ENCODE peak calls at places on chromosomes 2 and 18, in six cellular contexts. I, Q, F, H, E and N are unnamed samples. For H3K9me3, the result is how much of the 10 kb centered on the place peaks cover.

GRCh38 chr2:233013027-233013461 is at the start of gene NGEF:
- DNase-seq in I (no peak), Q (no peak), F (no peak), H (no peak), E (no peak), N (no peak)

GRCh38 chr2:20676353-20677215 is 9.6 kb downstream of the GDF7 start:
- DNase-seq in I (no peak), Q (no peak), F (no peak), H (no peak), E (no peak), N (no peak)

GRCh38 chr2:52429740-52430139 is 1337.9 kb upstream of the CHAC2 start:
- DNase-seq in I (no peak), Q (no peak), F (no peak), H (no peak), E (no peak), N (no peak)

GRCh38 chr2:7348761-7349160 is 431.5 kb downstream of the RNF144A start:
- DNase-seq in I (no peak), Q (no peak), F (no peak), H (no peak), E (no peak), N (no peak)

GRCh38 chr2:201363857-201364560 is 6.9 kb upstream of the FLACC1 start:
- DNase-seq in I (no peak), Q (no peak), F (peak), H (peak), E (no peak), N (no peak)

GRCh38 chr18:74456409-74457042 is 582 bp downstream of the DIPK1C start:
- DNase-seq in I (no peak), Q (no peak), F (no peak), H (no peak), E (no peak), N (peak)

GRCh38 chr2:241833101-241833937 is 24.3 kb downstream of the NEU4 start:
- DNase-seq in I (no peak), Q (no peak), F (peak), H (peak), E (no peak), N (peak)

GRCh38 chr2:17652681-17653080 is 100.9 kb downstream of the SMC6 start:
- DNase-seq in I (no peak), Q (no peak), F (peak), H (no peak), E (no peak), N (no peak)

GRCh38 chr2:220043993-220044335 is 416.5 kb downstream of the SLC4A3 start:
- DNase-seq in I (no peak), Q (no peak), F (no peak), H (no peak), E (no peak), N (no peak)

GRCh38 chr18:12883003-12883683 is 894 bp downstream of the PTPN2 start:
- DNase-seq in I (no peak), Q (no peak), F (no peak), H (no peak), E (no peak), N (no peak)

GRCh38 chr18:77123313-77124231 is 9.0 kb downstream of the MBP start:
- DNase-seq in I (no peak), Q (no peak), F (no peak), H (no peak), E (peak), N (no peak)

GRCh38 chr2:107380912-107381311 is 445.8 kb upstream of the RGPD4 start:
- DNase-seq in I (no peak), Q (no peak), F (no peak), H (peak), E (no peak), N (no peak)

GRCh38 chr2:27489118-27489497 is 435 bp downstream of the IFT172 start:
- DNase-seq in I (peak), Q (no peak), F (peak), H (no peak), E (no peak), N (peak)

GRCh38 chr2:233448220-233448559 is 93.9 kb downstream of the DGKD start:
- DNase-seq in I (no peak), Q (no peak), F (no peak), H (peak), E (peak), N (peak)

GRCh38 chr2:143949121-143949848 is 570.6 kb downstream of the ZEB2 start:
- DNase-seq in I (no peak), Q (no peak), F (peak), H (no peak), E (no peak), N (no peak)

GRCh38 chr2:20049631-20050030 is 1.8 kb downstream of the LAPTM4A start:
- DNase-seq in I (no peak), Q (no peak), F (peak), H (no peak), E (no peak), N (no peak)

GRCh38 chr18:66393463-66393862 is 210.4 kb downstream of the CDH19 start:
- DNase-seq in I (no peak), Q (no peak), F (no peak), H (no peak), E (no peak), N (no peak)

GRCh38 chr2:199055336-199055735 is 402.4 kb downstream of the SATB2 start:
- DNase-seq in I (no peak), Q (no peak), F (no peak), H (no peak), E (no peak), N (no peak)

GRCh38 chr2:215839309-215839708 is 174.0 kb downstream of the MREG start:
- DNase-seq in I (no peak), Q (no peak), F (no peak), H (no peak), E (no peak), N (no peak)

GRCh38 chr2:30155889-30156658 is 9.3 kb downstream of the YPEL5 start:
- DNase-seq in I (no peak), Q (no peak), F (no peak), H (no peak), E (no peak), N (no peak)

GRCh38 chr2:99425022-99425421 is 64.8 kb downstream of the REV1 start:
- DNase-seq in I (no peak), Q (no peak), F (peak), H (peak), E (no peak), N (no peak)

GRCh38 chr18:41906528-41907256 is 48.3 kb upstream of the PIK3C3 start:
- DNase-seq in I (no peak), Q (no peak), F (peak), H (peak), E (no peak), N (no peak)

GRCh38 chr2:229141626-229142025 is 129.5 kb downstream of the PID1 start:
- DNase-seq in I (no peak), Q (no peak), F (peak), H (peak), E (no peak), N (no peak)

GRCh38 chr2:137223722-137224121 is 458.4 kb downstream of the THSD7B start:
- DNase-seq in I (no peak), Q (no peak), F (no peak), H (no peak), E (no peak), N (no peak)

GRCh38 chr2:29802976-29803375 is 118.4 kb downstream of the ALK start:
- DNase-seq in I (no peak), Q (no peak), F (peak), H (peak), E (no peak), N (no peak)

GRCh38 chr2:17470855-17471641 is 47.2 kb downstream of the RAD51AP2 start:
- DNase-seq in I (no peak), Q (no peak), F (peak), H (peak), E (no peak), N (peak)

GRCh38 chr2:119066272-119066804 is 92.2 kb downstream of the C1QL2 start:
- DNase-seq in I (no peak), Q (no peak), F (peak), H (peak), E (no peak), N (no peak)

GRCh38 chr18:39842042-39842791 is 2112.8 kb upstream of the PIK3C3 start:
- DNase-seq in I (no peak), Q (no peak), F (no peak), H (no peak), E (no peak), N (no peak)

GRCh38 chr18:9321017-9321452 is 13.5 kb upstream of the TWSG1 start:
- DNase-seq in I (no peak), Q (no peak), F (peak), H (no peak), E (no peak), N (no peak)

GRCh38 chr2:177434475-177434874 is 41.9 kb downstream of the AGPS start:
- DNase-seq in I (no peak), Q (no peak), F (no peak), H (no peak), E (no peak), N (no peak)

GRCh38 chr18:51132256-51132935 is 65.1 kb downstream of the MEX3C start:
- DNase-seq in I (no peak), Q (no peak), F (no peak), H (no peak), E (no peak), N (no peak)

GRCh38 chr2:109266998-109267854 is 138.2 kb downstream of the SH3RF3 start:
- DNase-seq in I (no peak), Q (no peak), F (no peak), H (peak), E (no peak), N (no peak)

GRCh38 chr18:33195795-33196194 is 244.7 kb downstream of the CCDC178 start:
- DNase-seq in I (no peak), Q (no peak), F (peak), H (no peak), E (no peak), N (no peak)

GRCh38 chr18:33205777-33206176 is 234.7 kb downstream of the CCDC178 start:
- DNase-seq in I (no peak), Q (no peak), F (no peak), H (no peak), E (no peak), N (no peak)

GRCh38 chr18:33201509-33201926 is 239.0 kb downstream of the CCDC178 start:
- DNase-seq in I (no peak), Q (no peak), F (peak), H (peak), E (no peak), N (peak)
- H3K4me3 ChIP-seq in I (no peak), Q (no peak), F (no peak), H (no peak), E (no peak), N (no peak)

GRCh38 chr2:68779595-68779994 is 45.0 kb downstream of the ARHGAP25 start:
- DNase-seq in I (no peak), Q (no peak), F (no peak), H (no peak), E (no peak), N (no peak)

GRCh38 chr2:68775272-68775847 is 40.7 kb downstream of the ARHGAP25 start:
- DNase-seq in I (no peak), Q (no peak), F (no peak), H (no peak), E (no peak), N (no peak)

GRCh38 chr2:68772109-68772508 is 37.5 kb downstream of the ARHGAP25 start:
- DNase-seq in I (no peak), Q (no peak), F (no peak), H (no peak), E (no peak), N (no peak)

GRCh38 chr2:68774569-68775271 is 40.1 kb downstream of the ARHGAP25 start:
- DNase-seq in I (peak), Q (peak), F (peak), H (no peak), E (peak), N (peak)

DNA sequence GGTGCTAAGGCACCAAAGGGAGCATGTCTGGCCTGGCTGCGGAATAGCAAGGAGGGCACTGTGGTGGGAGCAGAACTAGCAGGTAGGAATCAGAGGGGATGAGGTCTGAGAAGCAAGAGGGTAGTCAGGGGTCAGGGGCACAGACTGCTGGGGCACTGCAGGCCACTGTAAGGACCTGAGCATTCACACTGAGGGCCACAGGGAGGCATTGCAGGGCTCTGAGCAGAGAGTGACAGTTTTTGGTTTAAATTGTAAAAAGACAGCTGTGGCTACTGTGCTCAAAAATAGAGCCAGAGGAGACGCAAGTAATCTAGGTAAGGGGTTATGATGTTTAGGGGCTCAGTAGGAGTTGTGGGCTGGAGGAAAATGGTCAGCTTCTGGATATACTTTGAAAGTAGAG is 41.5 kb downstream of the ARHGAP25 start:
- DNase-seq in I (no peak), Q (no peak), F (no peak), H (no peak), E (no peak), N (no peak)
- TF ChIP-seq CTCF in I (no peak), Q (no peak), F (no peak), H (no peak), E (no peak), N (no peak)

GRCh38 chr18:78607221-78607620 is 372.4 kb upstream of the SALL3 start:
- DNase-seq in I (no peak), Q (no peak), F (no peak), H (no peak), E (no peak), N (no peak)
- H3K9me3 ChIP-seq in I (under half), Q (under half), F (under half), H (under half), E (under half), N (under half)

GRCh38 chr18:58638446-58638845 is 9.6 kb upstream of the ALPK2 start:
- DNase-seq in I (no peak), Q (no peak), F (peak), H (no peak), E (no peak), N (no peak)

GRCh38 chr18:58640891-58641610 is 12.2 kb upstream of the ALPK2 start:
- DNase-seq in I (no peak), Q (no peak), F (no peak), H (peak), E (no peak), N (no peak)

GRCh38 chr18:58639237-58639636 is 10.3 kb upstream of the ALPK2 start:
- DNase-seq in I (no peak), Q (no peak), F (no peak), H (no peak), E (no peak), N (no peak)

GRCh38 chr18:58639751-58640427 is 11.0 kb upstream of the ALPK2 start:
- DNase-seq in I (no peak), Q (no peak), F (peak), H (peak), E (no peak), N (no peak)

GRCh38 chr18:58640428-58640805 is 11.5 kb upstream of the ALPK2 start:
- DNase-seq in I (no peak), Q (no peak), F (peak), H (no peak), E (no peak), N (no peak)
- H3K4me3 ChIP-seq in I (no peak), Q (no peak), F (no peak), H (no peak), E (no peak), N (no peak)

GRCh38 chr2:102444233-102444632 is 21.3 kb downstream of the IL18RAP start:
- DNase-seq in I (no peak), Q (no peak), F (no peak), H (no peak), E (no peak), N (no peak)
- TF ChIP-seq CTCF in I (no peak), Q (no peak), F (no peak), H (no peak), E (no peak), N (no peak)

GRCh38 chr2:95240091-95240490 is 32.8 kb downstream of the ZNF892 start:
- DNase-seq in I (no peak), Q (no peak), F (no peak), H (peak), E (no peak), N (no peak)
- H3K9me3 ChIP-seq in I (under half), Q (half or more), F (under half), H (under half), E (under half), N (under half)

GRCh38 chr2:236642584-236643291 is 73.1 kb downstream of the ACKR3 start:
- DNase-seq in I (peak), Q (peak), F (peak), H (peak), E (peak), N (peak)
- H3K4me3 ChIP-seq in I (no peak), Q (no peak), F (no peak), H (no peak), E (no peak), N (no peak)

DNA sequence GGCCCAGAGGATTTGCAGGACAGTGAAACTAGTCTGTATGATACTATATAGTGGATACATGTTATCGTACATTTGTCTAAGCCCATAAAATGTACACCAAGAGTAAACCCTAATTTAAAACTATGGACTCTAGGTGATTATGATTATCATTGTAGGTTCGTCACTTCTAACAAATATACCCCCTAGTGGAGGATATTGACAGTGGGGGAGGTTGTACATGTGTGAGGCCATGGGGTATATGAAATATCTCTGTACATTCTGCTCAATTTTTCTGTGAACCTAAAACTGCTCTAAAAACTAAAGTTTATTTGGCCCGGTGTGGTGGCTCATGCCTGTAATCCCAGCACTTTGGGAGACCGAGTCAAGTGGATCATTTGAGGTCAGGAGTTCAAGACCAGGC is 81.2 kb upstream of the CAB39 start:
- DNase-seq in I (no peak), Q (no peak), F (no peak), H (no peak), E (no peak), N (no peak)
- TF ChIP-seq CTCF in I (no peak), Q (no peak), F (no peak), H (no peak), E (no peak), N (no peak)

DNA sequence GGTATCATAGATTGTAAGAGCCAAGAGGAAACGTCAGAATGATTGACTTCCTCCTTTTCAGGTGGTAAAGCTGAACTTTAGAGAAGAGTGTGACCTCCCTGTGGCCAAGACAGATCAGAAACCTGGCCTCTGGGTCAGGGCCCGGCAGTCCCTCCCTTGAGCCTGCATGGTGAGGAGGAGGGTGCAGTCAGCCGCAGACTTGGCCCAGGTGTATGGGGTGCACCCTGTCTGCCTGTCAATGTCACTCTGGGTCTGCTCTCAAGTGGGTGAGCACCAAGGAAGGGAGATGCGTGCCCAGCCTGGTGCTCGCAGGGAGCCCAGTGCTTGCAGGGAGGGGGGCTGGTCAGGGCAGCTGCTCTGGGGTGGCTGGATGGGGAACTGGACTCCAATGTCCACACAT is 134.4 kb upstream of the SNTG2 start:
- DNase-seq in I (no peak), Q (no peak), F (no peak), H (no peak), E (no peak), N (no peak)
- H3K9me3 ChIP-seq in I (under half), Q (under half), F (under half), H (under half), E (under half), N (under half)